ENCODE peak calls at places on chromosomes 16 and 17, in five cellular contexts. A, F, N, W and E are unnamed samples.
A peak's percentile ranks its signal among the peaks of the same experiment; 100 is the strongest.

GRCh38 chr17:79874329-79874981 is 35.2 kb upstream of the CBX4 start:
- DNase-seq in W (peak; percentile 22), N (no peak), F (peak; percentile 60), A (no peak), E (no peak)

GRCh38 chr17:50593321-50593720 is 32.8 kb downstream of the CACNA1G start:
- DNase-seq in N (no peak), F (no peak), A (no peak), W (no peak), E (no peak)

GRCh38 chr16:12758670-12759558 is 44.8 kb downstream of the CPPED1 start:
- DNase-seq in W (no peak), N (no peak), A (no peak), F (peak; percentile 6), E (no peak)

GRCh38 chr16:51549836-51550235 is 398.8 kb upstream of the SALL1 start:
- DNase-seq in A (no peak), W (no peak), F (no peak), N (no peak), E (no peak)

GRCh38 chr17:81030726-81031570 is 4.0 kb upstream of the BAIAP2 start:
- DNase-seq in W (peak; percentile 84), F (no peak), N (no peak), A (no peak), E (no peak)

GRCh38 chr16:3454631-3455147 is 11.2 kb downstream of the NAA60 start:
- DNase-seq in N (no peak), F (no peak), W (no peak), A (no peak), E (no peak)

GRCh38 chr16:49453983-49454382 is 80.4 kb downstream of the C16orf78 start:
- DNase-seq in A (peak; percentile 3), W (no peak), F (no peak), N (no peak), E (no peak)

GRCh38 chr17:80923211-80924110 is 68.2 kb upstream of the CHMP6 start:
- DNase-seq in F (no peak), W (peak; percentile 48), N (no peak), A (no peak), E (no peak)

DNA sequence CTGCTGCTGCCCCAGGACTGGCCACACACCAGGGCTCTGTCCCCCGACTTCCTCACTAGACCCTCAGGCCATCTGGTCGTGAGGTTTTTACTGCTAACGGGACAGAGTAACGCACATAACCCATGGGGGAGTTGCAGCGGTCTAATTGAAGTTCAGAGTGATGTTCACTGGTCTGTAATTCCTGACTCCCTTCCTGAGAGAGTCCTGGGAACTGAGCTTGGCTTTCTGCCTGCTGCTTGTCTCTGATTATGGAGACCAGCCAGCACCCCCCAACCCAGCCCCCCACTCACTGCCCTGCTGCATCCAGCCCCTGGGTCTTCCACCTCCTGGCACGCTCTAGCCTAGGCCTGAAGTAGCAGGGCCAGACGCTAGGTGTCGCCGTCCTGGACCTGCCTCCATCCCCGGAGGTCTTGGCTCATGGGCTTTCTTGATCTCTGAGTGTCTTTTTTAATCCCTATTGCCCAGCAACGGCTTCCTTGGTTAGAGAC is 192.9 kb downstream of the CCDC182 start:
- DNase-seq in W (no peak), A (peak; percentile 48), N (no peak), F (peak; percentile 81), E (no peak)
- TF ChIP-seq CTCF in W (peak; percentile 17), A (peak; percentile 49), N (no peak), F (peak; percentile 77), E (no peak)

GRCh38 chr17:48389903-48390302 is 40.1 kb downstream of the SKAP1 start:
- DNase-seq in F (no peak), W (no peak), N (no peak), A (no peak), E (no peak)

GRCh38 chr17:48393271-48393670 is 36.7 kb downstream of the SKAP1 start:
- DNase-seq in A (no peak), N (no peak), W (no peak), F (no peak), E (no peak)

GRCh38 chr17:48391460-48391859 is 38.6 kb downstream of the SKAP1 start:
- DNase-seq in F (no peak), N (no peak), A (no peak), W (no peak), E (no peak)

GRCh38 chr17:48388955-48389764 is 40.9 kb downstream of the SKAP1 start:
- DNase-seq in F (no peak), N (no peak), W (no peak), A (no peak), E (no peak)

DNA sequence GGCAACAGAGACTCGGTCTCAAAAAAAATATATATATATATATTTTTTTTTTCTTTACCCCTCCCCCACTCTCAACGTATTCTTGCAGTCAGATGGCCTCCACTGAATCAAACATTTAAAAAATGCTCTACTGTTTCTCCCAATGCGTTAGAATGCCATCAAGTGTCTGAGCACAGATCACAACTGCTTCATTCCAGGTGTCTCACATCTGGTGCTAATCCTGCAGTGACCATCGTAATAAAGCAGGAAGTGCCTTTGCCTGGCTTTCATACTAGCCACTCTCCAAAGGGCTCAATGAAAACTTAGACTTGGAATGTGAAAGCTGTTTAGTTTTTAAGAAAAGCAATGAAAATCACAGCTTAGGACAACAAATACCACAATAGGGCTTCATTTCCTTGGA is 37.2 kb downstream of the SKAP1 start:
- DNase-seq in A (no peak), F (no peak), N (no peak), W (no peak), E (no peak)
- TF ChIP-seq CTCF in A (no peak), F (no peak), N (no peak), W (no peak), E (no peak)

GRCh38 chr16:28950648-28951409 is at the start of gene NFATC2IP:
- DNase-seq in W (peak; percentile 100), F (peak; percentile 99), N (peak; percentile 100), A (peak; percentile 100), E (peak; percentile 99)
- TF ChIP-seq CTCF in W (no peak), F (no peak), N (no peak), A (no peak), E (no peak)

GRCh38 chr17:4934173-4934979 is 2.3 kb downstream of the GP1BA start:
- DNase-seq in A (no peak), N (no peak), F (no peak), W (no peak), E (no peak)
- TF ChIP-seq CTCF in A (no peak), N (no peak), F (no peak), W (peak; percentile 26), E (no peak)

DNA sequence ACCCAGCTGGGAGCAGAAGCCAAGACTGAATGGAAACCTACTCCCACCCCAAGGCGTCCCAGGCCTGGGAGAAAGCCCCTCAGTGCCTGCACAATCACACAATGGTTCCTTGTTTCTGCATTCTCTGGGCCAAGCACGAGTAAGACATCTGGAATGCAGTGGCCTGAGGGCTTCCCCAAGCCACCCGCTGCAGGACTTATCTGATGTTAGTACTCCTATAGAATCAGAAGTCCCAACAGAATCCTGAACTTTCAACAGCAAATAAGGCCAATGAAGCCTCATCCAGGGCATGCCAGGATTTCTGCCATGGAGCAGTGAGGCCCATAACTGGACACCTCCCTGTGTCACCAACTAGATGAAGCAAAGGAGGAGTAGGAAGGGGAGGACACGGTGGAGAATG is 28.6 kb downstream of the MYO18A start:
- DNase-seq in F (no peak), W (no peak), N (no peak), A (no peak), E (no peak)
- TF ChIP-seq CTCF in F (no peak), W (no peak), N (no peak), A (no peak), E (no peak)

GRCh38 chr16:58638148-58639036 is 8.8 kb upstream of the CNOT1 start:
- DNase-seq in F (no peak), W (peak; percentile 78), N (peak; percentile 40), A (peak; percentile 43), E (no peak)
- TF ChIP-seq CTCF in F (no peak), W (peak; percentile 50), N (no peak), A (peak; percentile 14), E (no peak)

GRCh38 chr17:11264183-11264871 is 23.3 kb downstream of the SHISA6 start:
- DNase-seq in N (no peak), A (no peak), W (no peak), F (no peak), E (no peak)
- TF ChIP-seq CTCF in N (no peak), A (no peak), W (no peak), F (peak; percentile 13), E (no peak)

GRCh38 chr17:78174870-78175642 is 6.7 kb downstream of the SYNGR2 start:
- DNase-seq in A (no peak), W (peak; percentile 89), N (no peak), F (no peak), E (no peak)
- TF ChIP-seq CTCF in A (no peak), W (peak; percentile 30), N (no peak), F (no peak), E (no peak)

DNA sequence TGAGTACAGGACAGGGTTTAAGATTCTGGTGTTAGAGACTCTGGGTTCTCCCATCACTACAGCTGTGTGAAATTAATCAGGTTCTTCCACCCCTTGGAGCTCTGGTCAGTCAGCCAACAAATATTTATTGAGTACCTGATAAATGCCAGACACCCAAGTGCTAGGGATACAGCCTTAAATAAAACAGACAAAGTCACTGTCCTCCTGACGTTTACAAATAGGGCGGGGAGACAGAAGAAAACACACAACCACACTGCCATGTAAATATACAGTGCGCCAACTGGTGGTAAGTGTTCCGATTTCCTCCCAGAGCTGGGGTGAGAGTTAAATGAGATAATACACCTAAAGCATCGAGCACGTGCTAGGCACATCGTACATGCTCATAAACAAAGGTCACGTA is 121.0 kb downstream of the COPRS start:
- DNase-seq in W (no peak), F (no peak), N (no peak), A (no peak), E (no peak)
- TF ChIP-seq CTCF in W (peak; percentile 19), F (no peak), N (no peak), A (no peak), E (no peak)